ENCODE peak calls at places on chromosomes 7 and 10, in six cellular contexts. One of them, this sample, is unnamed.
A peak's percentile ranks its signal among the peaks of the same experiment; 100 is the strongest.

GRCh38 chr10:114304566-114305421 is 65.7 kb downstream of the VWA2 start:
- DNase-seq in AG10803: no peak
- DNase-seq in right atrium auricular region: no peak
- DNase-seq in AG09309: no peak
- DNase-seq in cardiac fibroblast: no peak
- DNase-seq in lower leg skin: no peak
- DNase-seq in this sample: no peak

GRCh38 chr7:618539-619355 is 99.1 kb upstream of the PDGFA start:
- DNase-seq in AG10803: no peak
- DNase-seq in right atrium auricular region: no peak
- DNase-seq in AG09309: no peak
- DNase-seq in cardiac fibroblast: no peak
- DNase-seq in lower leg skin: no peak
- DNase-seq in this sample: no peak

GRCh38 chr10:116761883-116762282 is 19.5 kb upstream of the HSPA12A start:
- DNase-seq in AG10803: no peak
- DNase-seq in right atrium auricular region: no peak
- DNase-seq in AG09309: no peak
- DNase-seq in cardiac fibroblast: no peak
- DNase-seq in lower leg skin: no peak
- DNase-seq in this sample: no peak

GRCh38 chr7:3552499-3552898 is 251.4 kb downstream of the SDK1 start:
- DNase-seq in AG10803: no peak
- DNase-seq in right atrium auricular region: no peak
- DNase-seq in AG09309: no peak
- DNase-seq in cardiac fibroblast: no peak
- DNase-seq in lower leg skin: no peak
- DNase-seq in this sample: peak; percentile 74

GRCh38 chr7:82517059-82517458 is 73.5 kb upstream of the CACNA2D1 start:
- DNase-seq in AG10803: no peak
- DNase-seq in right atrium auricular region: no peak
- DNase-seq in AG09309: no peak
- DNase-seq in cardiac fibroblast: no peak
- DNase-seq in lower leg skin: no peak
- DNase-seq in this sample: no peak

GRCh38 chr7:86152926-86153325 is 490.8 kb upstream of the GRM3 start:
- DNase-seq in AG10803: no peak
- DNase-seq in right atrium auricular region: no peak
- DNase-seq in AG09309: no peak
- DNase-seq in cardiac fibroblast: no peak
- DNase-seq in lower leg skin: no peak
- DNase-seq in this sample: no peak

GRCh38 chr10:107814865-107815487 is 650.5 kb upstream of the SORCS1 start:
- DNase-seq in AG10803: peak; percentile 61
- DNase-seq in right atrium auricular region: no peak
- DNase-seq in AG09309: peak; percentile 0
- DNase-seq in cardiac fibroblast: peak; percentile 63
- DNase-seq in lower leg skin: peak; percentile 19
- DNase-seq in this sample: peak; percentile 44

GRCh38 chr10:3932597-3933380 is 147.8 kb upstream of the KLF6 start:
- DNase-seq in AG10803: no peak
- DNase-seq in right atrium auricular region: no peak
- DNase-seq in AG09309: no peak
- DNase-seq in cardiac fibroblast: no peak
- DNase-seq in lower leg skin: no peak
- DNase-seq in this sample: no peak

GRCh38 chr10:3538850-3539531 is 246.0 kb downstream of the KLF6 start:
- DNase-seq in AG10803: peak; percentile 97
- DNase-seq in right atrium auricular region: peak; percentile 90
- DNase-seq in AG09309: peak; percentile 92
- DNase-seq in cardiac fibroblast: peak; percentile 98
- DNase-seq in lower leg skin: peak; percentile 70
- DNase-seq in this sample: peak; percentile 95

GRCh38 chr7:30775992-30776391 is 4.8 kb downstream of the MINDY4 start:
- DNase-seq in AG10803: no peak
- DNase-seq in right atrium auricular region: no peak
- DNase-seq in AG09309: no peak
- DNase-seq in cardiac fibroblast: no peak
- DNase-seq in lower leg skin: no peak
- DNase-seq in this sample: no peak

GRCh38 chr7:107560898-107561516 is 2.7 kb downstream of the COG5 start:
- DNase-seq in AG10803: no peak
- DNase-seq in right atrium auricular region: no peak
- DNase-seq in AG09309: no peak
- DNase-seq in cardiac fibroblast: no peak
- DNase-seq in lower leg skin: no peak
- DNase-seq in this sample: no peak

GRCh38 chr10:59709472-59710125 is at the start of gene SLC16A9:
- DNase-seq in AG10803: peak; percentile 4
- DNase-seq in right atrium auricular region: no peak
- DNase-seq in AG09309: no peak
- DNase-seq in cardiac fibroblast: peak; percentile 53
- DNase-seq in lower leg skin: peak; percentile 16
- DNase-seq in this sample: no peak

GRCh38 chr7:121485457-121486243 is 89.5 kb upstream of the FAM3C start:
- DNase-seq in AG10803: peak; percentile 61
- DNase-seq in right atrium auricular region: peak; percentile 60
- DNase-seq in AG09309: peak; percentile 13
- DNase-seq in cardiac fibroblast: peak; percentile 78
- DNase-seq in lower leg skin: no peak
- DNase-seq in this sample: no peak

GRCh38 chr10:86876748-86877147 is 80.7 kb downstream of the MMRN2 start:
- DNase-seq in AG10803: peak; percentile 71
- DNase-seq in right atrium auricular region: no peak
- DNase-seq in AG09309: no peak
- DNase-seq in cardiac fibroblast: peak; percentile 52
- DNase-seq in lower leg skin: no peak
- DNase-seq in this sample: no peak

GRCh38 chr7:149753370-149754233 is 19.8 kb downstream of the ZNF467 start:
- DNase-seq in AG10803: peak; percentile 33
- DNase-seq in right atrium auricular region: no peak
- DNase-seq in AG09309: no peak
- DNase-seq in cardiac fibroblast: peak; percentile 55
- DNase-seq in lower leg skin: no peak
- DNase-seq in this sample: no peak

GRCh38 chr7:26091933-26092332 is 60.1 kb upstream of the NFE2L3 start:
- DNase-seq in AG10803: no peak
- DNase-seq in right atrium auricular region: no peak
- DNase-seq in AG09309: no peak
- DNase-seq in cardiac fibroblast: peak; percentile 14
- DNase-seq in lower leg skin: no peak
- DNase-seq in this sample: no peak

GRCh38 chr10:30639946-30640786 is 10.6 kb upstream of the LYZL2 start:
- DNase-seq in AG10803: peak; percentile 69
- DNase-seq in right atrium auricular region: no peak
- DNase-seq in AG09309: peak; percentile 47
- DNase-seq in cardiac fibroblast: peak; percentile 82
- DNase-seq in lower leg skin: no peak
- DNase-seq in this sample: peak; percentile 9

GRCh38 chr10:93334901-93335312 is 147.2 kb downstream of the MYOF start:
- DNase-seq in AG10803: peak; percentile 62
- DNase-seq in right atrium auricular region: no peak
- DNase-seq in AG09309: peak; percentile 14
- DNase-seq in cardiac fibroblast: no peak
- DNase-seq in lower leg skin: no peak
- DNase-seq in this sample: no peak

GRCh38 chr7:12929416-12930140 is 242.1 kb downstream of the ARL4A start:
- DNase-seq in AG10803: no peak
- DNase-seq in right atrium auricular region: no peak
- DNase-seq in AG09309: no peak
- DNase-seq in cardiac fibroblast: peak; percentile 45
- DNase-seq in lower leg skin: no peak
- DNase-seq in this sample: no peak

GRCh38 chr10:113138937-113139585 is 189.0 kb downstream of the TCF7L2 start:
- DNase-seq in AG10803: no peak
- DNase-seq in right atrium auricular region: no peak
- DNase-seq in AG09309: no peak
- DNase-seq in cardiac fibroblast: no peak
- DNase-seq in lower leg skin: no peak
- DNase-seq in this sample: no peak

GRCh38 chr10:97087296-97087695 is 98.5 kb downstream of the SLIT1 start:
- DNase-seq in AG10803: no peak
- DNase-seq in right atrium auricular region: no peak
- DNase-seq in AG09309: no peak
- DNase-seq in cardiac fibroblast: no peak
- DNase-seq in lower leg skin: no peak
- DNase-seq in this sample: no peak

GRCh38 chr7:536231-536630 is 16.6 kb upstream of the PDGFA start:
- DNase-seq in AG10803: no peak
- DNase-seq in right atrium auricular region: no peak
- DNase-seq in AG09309: no peak
- DNase-seq in cardiac fibroblast: no peak
- DNase-seq in lower leg skin: no peak
- DNase-seq in this sample: no peak

GRCh38 chr10:70843333-70843732 is 27.6 kb downstream of the SGPL1 start:
- DNase-seq in AG10803: no peak
- DNase-seq in right atrium auricular region: no peak
- DNase-seq in AG09309: no peak
- DNase-seq in cardiac fibroblast: no peak
- DNase-seq in lower leg skin: no peak
- DNase-seq in this sample: no peak

GRCh38 chr7:51340029-51340838 is 23.6 kb upstream of the COBL start:
- DNase-seq in AG10803: no peak
- DNase-seq in right atrium auricular region: no peak
- DNase-seq in AG09309: no peak
- DNase-seq in cardiac fibroblast: no peak
- DNase-seq in lower leg skin: no peak
- DNase-seq in this sample: no peak

DNA sequence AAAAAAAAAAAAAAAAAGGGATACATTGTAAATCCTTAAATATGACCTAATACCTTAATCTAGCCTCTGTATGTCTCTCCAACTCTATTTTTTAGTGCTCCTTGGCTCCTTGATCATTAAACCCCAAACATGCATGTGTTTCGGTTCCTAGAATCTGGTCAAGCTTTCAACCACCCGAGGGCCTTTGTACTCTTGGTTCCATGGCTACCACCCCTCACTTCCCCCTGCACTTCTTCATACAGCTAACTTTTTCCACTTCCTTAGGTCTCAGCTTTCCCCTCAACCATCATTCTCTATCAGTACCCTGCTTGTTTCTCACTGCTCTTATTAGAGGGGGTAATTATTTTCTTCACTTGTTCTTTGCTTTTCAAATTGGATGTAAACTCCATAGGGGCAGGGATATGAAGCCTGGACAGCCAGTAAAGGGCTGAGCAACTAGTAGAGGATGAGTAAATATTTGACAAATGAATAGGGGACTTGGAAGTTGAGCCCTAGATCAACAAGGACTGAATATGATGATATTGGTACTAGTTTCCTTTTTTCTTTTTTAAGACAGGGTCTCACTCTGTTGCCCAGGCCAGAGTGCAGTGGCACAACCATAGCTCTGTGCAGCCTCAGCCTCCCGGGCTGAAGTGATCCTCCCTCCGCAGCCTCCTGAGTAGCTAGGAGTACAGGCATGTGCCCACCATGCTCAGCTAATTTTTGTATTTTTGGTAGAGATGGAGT is 4.3 kb upstream of the GDI2 start:
- DNase-seq in AG10803: no peak
- DNase-seq in right atrium auricular region: no peak
- DNase-seq in AG09309: no peak
- DNase-seq in cardiac fibroblast: no peak
- DNase-seq in lower leg skin: no peak
- DNase-seq in this sample: no peak
- H3K4me3 ChIP-seq in AG10803: no peak overlapping the region
- H3K4me3 ChIP-seq in right atrium auricular region: no peak overlapping the region
- H3K4me3 ChIP-seq in AG09309: no peak overlapping the region
- H3K4me3 ChIP-seq in cardiac fibroblast: no peak overlapping the region
- H3K4me3 ChIP-seq in lower leg skin: no peak overlapping the region
- H3K4me3 ChIP-seq in this sample: no peak overlapping the region

DNA sequence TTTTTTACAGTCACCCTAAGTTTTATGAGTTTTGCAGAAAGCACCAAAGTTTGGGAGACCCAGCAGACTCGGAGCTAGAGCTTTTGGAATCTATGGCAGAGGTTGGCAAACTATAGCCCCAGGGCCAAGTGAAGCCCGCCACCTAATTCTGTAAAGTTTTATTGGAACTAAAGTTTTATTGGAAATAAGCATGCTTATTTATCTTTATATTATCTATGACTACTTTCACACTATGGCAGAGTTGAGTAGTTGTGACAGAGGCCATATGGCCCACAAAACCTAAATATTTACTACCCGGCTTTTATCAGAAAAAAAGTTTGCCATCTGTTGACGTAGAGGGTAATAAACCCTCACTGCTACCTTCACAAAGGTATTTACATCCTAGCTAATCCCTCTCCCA is 267.6 kb downstream of the GPAM start:
- DNase-seq in AG10803: no peak
- DNase-seq in right atrium auricular region: no peak
- DNase-seq in AG09309: no peak
- DNase-seq in cardiac fibroblast: no peak
- DNase-seq in lower leg skin: no peak
- DNase-seq in this sample: no peak
- TF ChIP-seq CTCF in AG10803: no peak
- TF ChIP-seq CTCF in right atrium auricular region: no peak
- TF ChIP-seq CTCF in AG09309: no peak
- TF ChIP-seq CTCF in cardiac fibroblast: no peak
- TF ChIP-seq CTCF in lower leg skin: no peak
- TF ChIP-seq CTCF in this sample: no peak

GRCh38 chr10:37754538-37755323 is 102.7 kb downstream of the ZNF248 start:
- DNase-seq in AG10803: peak; percentile 4
- DNase-seq in right atrium auricular region: no peak
- DNase-seq in AG09309: peak; percentile 5
- DNase-seq in cardiac fibroblast: no peak
- DNase-seq in lower leg skin: no peak
- DNase-seq in this sample: no peak
- H3K4me3 ChIP-seq in AG10803: no peak overlapping the region
- H3K4me3 ChIP-seq in right atrium auricular region: no peak overlapping the region
- H3K4me3 ChIP-seq in AG09309: no peak overlapping the region
- H3K4me3 ChIP-seq in cardiac fibroblast: no peak overlapping the region
- H3K4me3 ChIP-seq in lower leg skin: no peak overlapping the region
- H3K4me3 ChIP-seq in this sample: no peak overlapping the region

GRCh38 chr7:55254596-55255500 is 110.3 kb upstream of the LANCL2 start:
- DNase-seq in AG10803: peak; percentile 60
- DNase-seq in right atrium auricular region: peak; percentile 84
- DNase-seq in AG09309: peak; percentile 28
- DNase-seq in cardiac fibroblast: peak; percentile 80
- DNase-seq in lower leg skin: peak; percentile 72
- DNase-seq in this sample: no peak
- TF ChIP-seq CTCF in AG10803: peak; percentile 57
- TF ChIP-seq CTCF in right atrium auricular region: peak; percentile 95
- TF ChIP-seq CTCF in AG09309: peak; percentile 76
- TF ChIP-seq CTCF in cardiac fibroblast: peak; percentile 58
- TF ChIP-seq CTCF in lower leg skin: no peak
- TF ChIP-seq CTCF in this sample: peak; percentile 76

DNA sequence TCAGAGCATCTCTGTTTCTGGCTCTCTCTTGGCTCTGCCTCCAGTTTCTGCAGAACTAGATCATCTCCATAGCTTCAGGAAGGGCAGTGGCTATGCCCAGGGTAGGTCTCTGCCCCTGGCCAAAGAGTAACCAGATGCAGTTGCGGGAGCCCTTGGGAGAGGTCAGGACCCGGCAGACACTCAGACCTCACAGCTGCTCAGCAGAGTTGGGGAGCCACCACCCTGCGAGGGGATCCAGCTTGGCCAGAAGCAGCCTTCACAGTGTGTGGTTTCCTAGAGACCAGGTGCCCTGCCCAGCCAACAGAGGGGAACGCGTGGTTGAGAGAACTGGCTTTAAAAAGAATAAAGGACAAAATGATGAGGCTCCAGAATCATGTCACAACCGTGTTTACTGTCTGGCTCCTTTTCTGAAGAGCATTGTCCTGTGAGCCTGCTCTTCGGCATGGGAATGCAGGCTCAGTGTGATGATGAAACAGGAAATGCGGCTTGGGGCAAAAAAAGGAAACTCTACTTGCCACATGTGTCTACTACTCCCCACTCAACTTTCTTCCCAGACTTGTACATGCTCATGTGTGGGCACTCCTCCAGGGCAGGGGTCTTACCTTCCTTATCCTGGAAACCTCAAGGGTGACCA is 243.2 kb downstream of the INHBA start:
- DNase-seq in AG10803: no peak
- DNase-seq in right atrium auricular region: no peak
- DNase-seq in AG09309: no peak
- DNase-seq in cardiac fibroblast: no peak
- DNase-seq in lower leg skin: no peak
- DNase-seq in this sample: no peak
- H3K4me3 ChIP-seq in AG10803: no peak overlapping the region
- H3K4me3 ChIP-seq in right atrium auricular region: no peak overlapping the region
- H3K4me3 ChIP-seq in AG09309: no peak overlapping the region
- H3K4me3 ChIP-seq in cardiac fibroblast: no peak overlapping the region
- H3K4me3 ChIP-seq in lower leg skin: no peak overlapping the region
- H3K4me3 ChIP-seq in this sample: no peak overlapping the region